ENCODE peak calls at places on chromosomes 11 and 22, in five cellular contexts. One of them, this sample, is unnamed.

GRCh38 chr22:31056986-31057599 is 24.0 kb upstream of the SMTN start:
- DNase-seq in DMS53: no peak
- DNase-seq in glomerular endothelial cell: no peak
- DNase-seq in fibroblast of lung: no peak
- DNase-seq in stimulated activated CD8-positive, alpha-beta memory T cell treated with anti-CD3 and anti-CD28 coated beads, Interleukin-7, amount 100 ng/mL, for 1 hour: no peak
- DNase-seq in this sample: no peak

GRCh38 chr11:74007691-74008372 is 1.1 kb downstream of the UCP3 start:
- DNase-seq in DMS53: no peak
- DNase-seq in glomerular endothelial cell: no peak
- DNase-seq in fibroblast of lung: no peak
- DNase-seq in stimulated activated CD8-positive, alpha-beta memory T cell treated with anti-CD3 and anti-CD28 coated beads, Interleukin-7, amount 100 ng/mL, for 1 hour: no peak
- DNase-seq in this sample: no peak

GRCh38 chr22:28051787-28052356 is 132.8 kb upstream of the PITPNB start:
- DNase-seq in DMS53: peak; percentile 49
- DNase-seq in glomerular endothelial cell: no peak
- DNase-seq in fibroblast of lung: peak; percentile 73
- DNase-seq in stimulated activated CD8-positive, alpha-beta memory T cell treated with anti-CD3 and anti-CD28 coated beads, Interleukin-7, amount 100 ng/mL, for 1 hour: no peak
- DNase-seq in this sample: peak; percentile 18

GRCh38 chr11:132901638-132902610 is 630.4 kb downstream of the OPCML start:
- DNase-seq in DMS53: no peak
- DNase-seq in glomerular endothelial cell: no peak
- DNase-seq in fibroblast of lung: no peak
- DNase-seq in stimulated activated CD8-positive, alpha-beta memory T cell treated with anti-CD3 and anti-CD28 coated beads, Interleukin-7, amount 100 ng/mL, for 1 hour: no peak
- DNase-seq in this sample: no peak

GRCh38 chr11:112734207-112734606 is 227.0 kb upstream of the NCAM1 start:
- DNase-seq in DMS53: peak; percentile 16
- DNase-seq in glomerular endothelial cell: no peak
- DNase-seq in fibroblast of lung: peak; percentile 11
- DNase-seq in stimulated activated CD8-positive, alpha-beta memory T cell treated with anti-CD3 and anti-CD28 coated beads, Interleukin-7, amount 100 ng/mL, for 1 hour: no peak
- DNase-seq in this sample: no peak

GRCh38 chr22:46013460-46014416 is 36.8 kb upstream of the WNT7B start:
- DNase-seq in DMS53: peak; percentile 93
- DNase-seq in glomerular endothelial cell: no peak
- DNase-seq in fibroblast of lung: peak; percentile 97
- DNase-seq in stimulated activated CD8-positive, alpha-beta memory T cell treated with anti-CD3 and anti-CD28 coated beads, Interleukin-7, amount 100 ng/mL, for 1 hour: peak; percentile 76
- DNase-seq in this sample: peak; percentile 72

GRCh38 chr11:94314064-94314463 is 9.7 kb downstream of the IZUMO1R start:
- DNase-seq in DMS53: no peak
- DNase-seq in glomerular endothelial cell: no peak
- DNase-seq in fibroblast of lung: no peak
- DNase-seq in stimulated activated CD8-positive, alpha-beta memory T cell treated with anti-CD3 and anti-CD28 coated beads, Interleukin-7, amount 100 ng/mL, for 1 hour: no peak
- DNase-seq in this sample: no peak

GRCh38 chr22:38041760-38042584 is 15.2 kb upstream of the PICK1 start:
- DNase-seq in DMS53: no peak
- DNase-seq in glomerular endothelial cell: no peak
- DNase-seq in fibroblast of lung: no peak
- DNase-seq in stimulated activated CD8-positive, alpha-beta memory T cell treated with anti-CD3 and anti-CD28 coated beads, Interleukin-7, amount 100 ng/mL, for 1 hour: no peak
- DNase-seq in this sample: no peak

GRCh38 chr11:62132188-62132587 is 8.4 kb downstream of the INCENP start:
- DNase-seq in DMS53: no peak
- DNase-seq in glomerular endothelial cell: no peak
- DNase-seq in fibroblast of lung: no peak
- DNase-seq in stimulated activated CD8-positive, alpha-beta memory T cell treated with anti-CD3 and anti-CD28 coated beads, Interleukin-7, amount 100 ng/mL, for 1 hour: no peak
- DNase-seq in this sample: no peak

GRCh38 chr22:47456031-47456430 is 693.6 kb downstream of the TBC1D22A start:
- DNase-seq in DMS53: no peak
- DNase-seq in glomerular endothelial cell: no peak
- DNase-seq in fibroblast of lung: no peak
- DNase-seq in stimulated activated CD8-positive, alpha-beta memory T cell treated with anti-CD3 and anti-CD28 coated beads, Interleukin-7, amount 100 ng/mL, for 1 hour: no peak
- DNase-seq in this sample: no peak